ENCODE peak calls at places on chromosomes 5 and 9, in six cellular contexts. X, L, R, D, W and G are unnamed samples.

GRCh38 chr5:151208481-151208914 is 15.4 kb downstream of the CCDC69 start:
- DNase-seq in D (no peak), W (no peak), X (no peak), L (no peak), R (peak; percentile 25), G (peak; percentile 15)

GRCh38 chr9:129242971-129243561 is 65.0 kb upstream of the IER5L start:
- DNase-seq in X (no peak), D (no peak), W (no peak), R (peak; percentile 52), L (no peak), G (no peak)

GRCh38 chr9:133890583-133890982 is 101.5 kb downstream of the VAV2 start:
- DNase-seq in X (no peak), W (no peak), L (no peak), D (no peak), R (no peak), G (no peak)

GRCh38 chr5:178241259-178241658 is 8.7 kb upstream of the PHYKPL start:
- DNase-seq in X (peak; percentile 79), D (no peak), L (no peak), W (no peak), R (no peak), G (no peak)

GRCh38 chr9:90851444-90851843 is 49.8 kb downstream of the SYK start:
- DNase-seq in R (no peak), W (no peak), X (peak; percentile 21), D (no peak), L (no peak), G (no peak)

GRCh38 chr5:52740007-52740406 is 47.7 kb upstream of the ITGA1 start:
- DNase-seq in W (no peak), L (no peak), R (no peak), X (no peak), D (no peak), G (no peak)

GRCh38 chr5:169296456-169297220 is 4.3 kb downstream of the SLIT3 start:
- DNase-seq in X (no peak), W (no peak), D (no peak), L (no peak), R (peak; percentile 66), G (no peak)

GRCh38 chr5:1507457-1507856 is 16.3 kb downstream of the LPCAT1 start:
- DNase-seq in R (no peak), X (no peak), D (no peak), L (no peak), W (no peak), G (peak; percentile 45)

GRCh38 chr9:129612123-129612522 is 8.8 kb downstream of the C9orf50 start:
- DNase-seq in W (no peak), X (no peak), D (no peak), R (no peak), L (no peak), G (no peak)

GRCh38 chr9:36739538-36740116 is 166.9 kb downstream of the MELK start:
- DNase-seq in X (no peak), R (no peak), L (no peak), W (no peak), D (no peak), G (peak; percentile 48)

GRCh38 chr5:145936401-145937131 is at the start of gene SH3RF2:
- DNase-seq in L (peak; percentile 36), R (peak; percentile 59), X (peak; percentile 65), W (no peak), D (no peak), G (no peak)